ENCODE peak calls at places on chromosomes 13 and 19, in eight cellular contexts. Y, T, A, D, M, X, C and I are unnamed samples.

GRCh38 chr13:36518707-36519106 is 86.4 kb downstream of the CCNA1 start:
- DNase-seq in C (no peak), X (no peak), M (no peak), D (no peak), Y (no peak), T (no peak), A (no peak), I (no peak)

GRCh38 chr19:5148794-5149190 is 179.9 kb downstream of the KDM4B start:
- DNase-seq in M (no peak), D (peak), Y (no peak), C (no peak), A (no peak), T (no peak), X (no peak), I (no peak)

GRCh38 chr13:27170521-27171243 is 929 bp downstream of the USP12 start:
- DNase-seq in Y (peak), T (peak), X (peak), C (peak), M (peak), D (peak), A (no peak), I (no peak)

GRCh38 chr13:28355822-28356371 is 139.0 kb downstream of the FLT1 start:
- DNase-seq in X (no peak), D (no peak), Y (no peak), M (no peak), C (peak), A (peak), T (no peak), I (no peak)

GRCh38 chr13:39586142-39586541 is 16.9 kb downstream of the LHFPL6 start:
- DNase-seq in M (no peak), Y (no peak), C (no peak), A (no peak), D (no peak), X (no peak), T (no peak), I (no peak)

GRCh38 chr19:56554272-56554869 is 12.9 kb upstream of the ZNF470 start:
- DNase-seq in C (no peak), M (no peak), T (no peak), A (no peak), X (no peak), Y (no peak), D (no peak), I (no peak)

GRCh38 chr13:88622362-88622973 is 951.3 kb downstream of the SLITRK5 start:
- DNase-seq in Y (no peak), C (no peak), A (no peak), M (no peak), T (no peak), D (no peak), X (no peak), I (no peak)

GRCh38 chr13:113869263-113869662 is 5.4 kb upstream of the GAS6 start:
- DNase-seq in A (no peak), M (peak), X (no peak), D (no peak), Y (no peak), T (no peak), C (no peak), I (peak)

GRCh38 chr13:47933688-47934011 is 67.4 kb downstream of the SUCLA2 start:
- DNase-seq in C (no peak), X (no peak), T (no peak), A (peak), M (no peak), Y (no peak), D (no peak), I (no peak)

GRCh38 chr19:41311072-41311471 is 1.1 kb downstream of the CCDC97 start:
- DNase-seq in T (no peak), C (no peak), Y (no peak), A (no peak), D (no peak), X (no peak), M (no peak), I (no peak)

GRCh38 chr19:37930416-37930815 is 23.4 kb downstream of the SIPA1L3 start:
- DNase-seq in D (no peak), A (no peak), T (no peak), Y (no peak), X (no peak), C (no peak), M (no peak), I (no peak)

GRCh38 chr13:51148223-51148951 is 37.3 kb upstream of the C13orf42 start:
- DNase-seq in T (no peak), X (no peak), A (no peak), M (no peak), C (peak), D (no peak), Y (no peak), I (no peak)

GRCh38 chr13:27354379-27354778 is 70.0 kb upstream of the GTF3A start:
- DNase-seq in X (no peak), Y (no peak), C (no peak), A (peak), M (no peak), T (no peak), D (no peak), I (no peak)

GRCh38 chr19:45960595-45961235 is 12.9 kb downstream of the NOVA2 start:
- DNase-seq in T (no peak), D (no peak), C (no peak), A (no peak), Y (no peak), M (no peak), X (no peak), I (no peak)

GRCh38 chr13:41613984-41614581 is 156.7 kb downstream of the RGCC start:
- DNase-seq in A (peak), M (peak), Y (no peak), D (peak), X (peak), C (peak), T (no peak), I (no peak)

GRCh38 chr19:531753-532571 is at the start of gene CDC34:
- DNase-seq in T (no peak), M (no peak), D (no peak), C (peak), X (no peak), Y (no peak), A (no peak), I (no peak)

GRCh38 chr13:90360785-90361184 is 986.7 kb upstream of the MIR17HG start:
- DNase-seq in Y (no peak), X (no peak), T (no peak), A (no peak), M (no peak), C (no peak), D (no peak), I (no peak)

GRCh38 chr19:13398780-13399726 is 107.2 kb downstream of the CACNA1A start:
- DNase-seq in X (no peak), Y (peak), T (no peak), M (no peak), A (peak), D (no peak), C (peak), I (no peak)

GRCh38 chr19:6233827-6234511 is 45.8 kb downstream of the MLLT1 start:
- DNase-seq in C (peak), T (no peak), X (peak), Y (no peak), M (no peak), D (peak), A (no peak), I (no peak)

GRCh38 chr13:52348983-52349780 is 56.8 kb downstream of the THSD1 start:
- DNase-seq in D (no peak), T (no peak), C (peak), Y (peak), A (peak), M (no peak), X (no peak), I (no peak)

GRCh38 chr13:48653074-48654054 is at the start of gene CYSLTR2:
- DNase-seq in T (no peak), X (no peak), A (peak), Y (peak), C (peak), M (no peak), D (no peak), I (peak)

GRCh38 chr19:14772995-14773394 is 5.4 kb downstream of the ADGRE2 start:
- DNase-seq in X (no peak), A (no peak), T (no peak), M (no peak), Y (no peak), C (no peak), D (no peak), I (no peak)

GRCh38 chr13:51479199-51479523 is 26.3 kb upstream of the INTS6 start:
- DNase-seq in C (peak), T (no peak), Y (no peak), X (no peak), A (peak), D (no peak), M (no peak), I (no peak)

GRCh38 chr13:77810891-77811290 is 107.7 kb downstream of the EDNRB start:
- DNase-seq in T (no peak), M (no peak), A (no peak), X (no peak), Y (no peak), D (no peak), C (peak), I (no peak)
- TF ChIP-seq POLR2A in T (no peak), M (no peak), A (no peak), X (no peak), Y (no peak), D (no peak), C (no peak), I (no peak)

GRCh38 chr13:70016116-70016515 is 91.5 kb upstream of the ATXN8OS start:
- DNase-seq in A (no peak), M (no peak), D (no peak), X (no peak), Y (no peak), T (no peak), C (no peak), I (no peak)
- TF ChIP-seq POLR2A in A (no peak), M (no peak), D (no peak), X (no peak), Y (no peak), T (no peak), C (no peak), I (no peak)

GRCh38 chr19:40284501-40285352 is at the start of gene AKT2:
- DNase-seq in D (no peak), Y (no peak), M (no peak), C (no peak), A (peak), T (peak), X (peak), I (no peak)

GRCh38 chr19:40282209-40282580 is 3.0 kb downstream of the AKT2 start:
- DNase-seq in C (no peak), X (no peak), A (no peak), D (no peak), Y (no peak), M (no peak), T (no peak), I (no peak)

GRCh38 chr19:40282920-40283319 is 2.2 kb downstream of the AKT2 start:
- DNase-seq in T (no peak), D (no peak), C (no peak), X (no peak), Y (no peak), M (no peak), A (peak), I (no peak)

GRCh38 chr19:40284251-40284500 is 969 bp downstream of the AKT2 start:
- DNase-seq in A (no peak), D (no peak), Y (no peak), M (no peak), X (no peak), T (no peak), C (peak), I (no peak)

GRCh38 chr19:40283414-40284250 is 1.5 kb downstream of the AKT2 start:
- DNase-seq in D (no peak), A (peak), Y (no peak), M (peak), C (peak), X (peak), T (no peak), I (no peak)
- TF ChIP-seq POLR2A in D (no peak), A (no peak), Y (no peak), M (peak), C (no peak), X (no peak), T (no peak), I (no peak)

GRCh38 chr19:50384685-50385535 is 763 bp downstream of the POLD1 start:
- DNase-seq in C (no peak), D (no peak), M (no peak), T (no peak), Y (no peak), A (peak), X (no peak), I (no peak)

GRCh38 chr19:50381881-50382729 is 2.0 kb upstream of the POLD1 start:
- DNase-seq in D (no peak), C (no peak), M (peak), A (no peak), T (no peak), Y (no peak), X (no peak), I (no peak)

GRCh38 chr19:50383307-50383851 is 768 bp upstream of the POLD1 start:
- DNase-seq in X (no peak), C (peak), T (no peak), D (peak), Y (no peak), A (no peak), M (peak), I (no peak)

GRCh38 chr19:50387176-50387867 is 3.2 kb downstream of the POLD1 start:
- DNase-seq in T (no peak), M (no peak), C (peak), D (no peak), A (peak), Y (no peak), X (no peak), I (no peak)

GRCh38 chr19:50383852-50384684 is at the start of gene POLD1:
- DNase-seq in A (peak), D (peak), C (peak), X (peak), T (peak), M (peak), Y (peak), I (peak)
- TF ChIP-seq POLR2A in A (peak), D (no peak), C (peak), X (peak), T (peak), M (no peak), Y (peak), I (no peak)

GRCh38 chr13:30371649-30372265 is 50.5 kb upstream of the UBE2L5 start:
- DNase-seq in Y (peak), D (no peak), T (peak), X (no peak), A (peak), M (peak), C (peak), I (no peak)
- TF ChIP-seq POLR2A in Y (no peak), D (no peak), T (no peak), X (no peak), A (no peak), M (no peak), C (no peak), I (no peak)

GRCh38 chr13:95056266-95056665 is 245.0 kb downstream of the ABCC4 start:
- DNase-seq in C (no peak), X (no peak), A (no peak), Y (no peak), T (no peak), D (no peak), M (no peak), I (no peak)

GRCh38 chr13:95058680-95059079 is 242.6 kb downstream of the ABCC4 start:
- DNase-seq in C (no peak), A (no peak), M (no peak), X (no peak), T (no peak), D (no peak), Y (no peak), I (no peak)

GRCh38 chr13:95060120-95060519 is 241.1 kb downstream of the ABCC4 start:
- DNase-seq in X (no peak), T (no peak), A (no peak), Y (no peak), M (no peak), C (no peak), D (no peak), I (no peak)

DNA sequence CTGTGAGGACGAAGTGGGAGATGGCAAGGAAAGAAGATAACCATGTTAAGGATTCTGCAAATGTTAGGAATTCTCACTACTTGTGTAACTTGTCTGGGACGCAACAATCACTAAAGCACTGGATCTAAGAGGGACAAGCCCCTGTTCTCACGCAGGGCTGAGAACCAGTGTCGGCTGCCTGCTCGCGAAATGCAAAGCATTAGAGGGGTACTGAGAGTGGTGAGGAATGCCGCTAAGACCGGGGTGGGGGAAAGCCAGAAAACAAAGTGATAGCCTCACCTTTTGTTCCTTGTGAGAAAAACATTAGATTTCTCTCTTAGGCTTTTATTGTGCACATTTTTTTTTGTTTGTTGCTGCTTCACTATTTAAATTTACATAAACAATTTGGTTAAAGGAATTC is 241.9 kb downstream of the ABCC4 start:
- DNase-seq in A (no peak), T (no peak), Y (no peak), D (no peak), M (no peak), C (no peak), X (no peak), I (no peak)
- TF ChIP-seq POLR2A in A (no peak), T (no peak), Y (no peak), D (no peak), M (no peak), C (no peak), X (no peak), I (no peak)

GRCh38 chr19:44207126-44207803 is 5.1 kb upstream of the ZNF227 start:
- DNase-seq in Y (peak), T (peak), M (peak), C (peak), X (peak), A (peak), D (peak), I (peak)
- TF ChIP-seq POLR2A in Y (peak), T (no peak), M (no peak), C (peak), X (no peak), A (no peak), D (no peak), I (no peak)

GRCh38 chr13:46903748-46904147 is 6.9 kb upstream of the HTR2A start:
- DNase-seq in M (no peak), T (no peak), X (no peak), C (no peak), Y (no peak), A (peak), D (no peak), I (no peak)
- TF ChIP-seq POLR2A in M (no peak), T (no peak), X (no peak), C (no peak), Y (no peak), A (no peak), D (no peak), I (no peak)

DNA sequence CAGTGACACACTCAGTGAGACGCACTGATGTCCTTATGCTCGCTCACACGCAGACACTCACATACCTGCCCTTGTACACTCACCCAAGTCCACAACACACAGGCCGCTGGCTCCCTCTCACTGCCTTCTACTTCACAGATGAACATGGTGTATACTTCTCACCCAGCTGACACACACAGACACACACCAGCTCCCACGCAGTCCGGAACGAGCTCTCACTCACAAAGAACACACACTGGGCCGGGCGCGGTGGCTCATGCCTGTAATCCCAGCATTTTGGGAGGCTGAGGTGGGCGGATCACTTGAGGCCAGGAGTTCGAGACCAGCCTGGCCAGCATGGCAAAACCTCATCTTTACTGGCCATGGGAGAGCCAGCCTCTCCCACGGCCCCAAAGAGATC is 31.6 kb downstream of the CCL25 start:
- DNase-seq in A (no peak), X (no peak), Y (no peak), D (no peak), M (no peak), T (no peak), C (no peak), I (no peak)
- TF ChIP-seq POLR2A in A (no peak), X (no peak), Y (no peak), D (no peak), M (no peak), T (no peak), C (no peak), I (no peak)